ENCODE peak calls at places on chromosomes 11 and 22, in ten cellular contexts. O, B, E, V, J, U, G, Y, F and L are unnamed samples.

GRCh38 chr11:57487021-57487778 is 26.9 kb downstream of the RTN4RL2 start:
- DNase-seq in O (no peak), B (no peak), E (no peak), V (no peak), J (no peak), U (no peak), G (no peak), Y (no peak), F (no peak), L (no peak)

GRCh38 chr22:43173566-43173965 is 13.4 kb downstream of the TTLL12 start:
- DNase-seq in O (peak; percentile 28), B (no peak), E (no peak), V (no peak), J (no peak), U (no peak), G (no peak), Y (no peak), F (no peak), L (no peak)

GRCh38 chr22:23401111-23401909 is 178.8 kb downstream of the IGLL1 start:
- DNase-seq in O (no peak), B (no peak), E (peak; percentile 31), V (no peak), J (peak; percentile 56), U (peak; percentile 25), G (peak; percentile 75), Y (no peak), F (no peak), L (peak; percentile 63)

GRCh38 chr22:38132136-38132535 is 21.7 kb upstream of the BAIAP2L2 start:
- DNase-seq in O (peak; percentile 8), B (no peak), E (no peak), V (no peak), J (no peak), U (no peak), G (no peak), Y (no peak), F (no peak), L (no peak)

GRCh38 chr11:19060629-19061028 is at the start of gene MRGPRX2:
- DNase-seq in O (no peak), B (no peak), E (no peak), V (no peak), J (no peak), U (no peak), G (no peak), Y (no peak), F (no peak), L (no peak)

GRCh38 chr11:67662142-67662805 is 11.7 kb upstream of the ACY3 start:
- DNase-seq in O (no peak), B (no peak), E (no peak), V (no peak), J (no peak), U (no peak), G (no peak), Y (no peak), F (no peak), L (no peak)

GRCh38 chr22:41030891-41031290 is 61.5 kb upstream of the EP300 start:
- DNase-seq in O (no peak), B (no peak), E (peak; percentile 75), V (no peak), J (no peak), U (peak; percentile 72), G (peak; percentile 63), Y (no peak), F (no peak), L (peak; percentile 75)

GRCh38 chr22:45320326-45320976 is 10.7 kb downstream of the FAM118A start:
- DNase-seq in O (no peak), B (no peak), E (peak; percentile 84), V (no peak), J (no peak), U (peak; percentile 91), G (peak; percentile 75), Y (no peak), F (no peak), L (no peak)

GRCh38 chr11:113553235-113553634 is 78.0 kb upstream of the DRD2 start:
- DNase-seq in O (no peak), B (no peak), E (peak; percentile 90), V (peak; percentile 18), J (peak; percentile 95), U (peak; percentile 95), G (peak; percentile 89), Y (no peak), F (no peak), L (peak; percentile 99)

GRCh38 chr11:73145986-73146575 is 4.0 kb upstream of the FCHSD2 start:
- DNase-seq in O (no peak), B (no peak), E (no peak), V (no peak), J (no peak), U (no peak), G (no peak), Y (no peak), F (peak; percentile 47), L (no peak)

DNA sequence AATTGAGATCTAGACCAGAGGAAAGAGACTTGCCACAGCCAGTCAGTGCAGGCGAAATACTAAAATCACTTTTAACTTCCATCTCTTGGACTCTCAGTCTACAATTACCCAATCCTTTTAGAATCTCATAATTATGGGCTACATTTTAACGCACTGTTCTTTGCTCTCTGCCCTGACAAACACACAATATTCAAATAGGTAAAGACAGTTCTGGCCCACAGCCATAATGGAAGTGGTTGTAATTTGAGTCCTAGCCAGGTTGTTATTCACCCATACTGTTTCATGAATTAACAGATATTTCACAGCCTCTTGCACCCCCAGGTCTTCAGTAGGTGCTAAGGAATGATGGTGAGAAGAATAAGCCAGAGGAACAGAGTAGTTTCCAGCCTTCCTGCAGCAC is 830 bp downstream of the C11orf97 start:
- DNase-seq in O (no peak), B (no peak), E (no peak), V (no peak), J (no peak), U (no peak), G (no peak), Y (no peak), F (no peak), L (no peak)
- H3K4me3 ChIP-seq in O (no peak overlapping the region), B (no peak overlapping the region), E (no peak overlapping the region), V (no peak overlapping the region), J (no peak overlapping the region), U (no peak overlapping the region), G (no peak overlapping the region), Y (no peak overlapping the region), F (no peak overlapping the region), L (no peak overlapping the region)

DNA sequence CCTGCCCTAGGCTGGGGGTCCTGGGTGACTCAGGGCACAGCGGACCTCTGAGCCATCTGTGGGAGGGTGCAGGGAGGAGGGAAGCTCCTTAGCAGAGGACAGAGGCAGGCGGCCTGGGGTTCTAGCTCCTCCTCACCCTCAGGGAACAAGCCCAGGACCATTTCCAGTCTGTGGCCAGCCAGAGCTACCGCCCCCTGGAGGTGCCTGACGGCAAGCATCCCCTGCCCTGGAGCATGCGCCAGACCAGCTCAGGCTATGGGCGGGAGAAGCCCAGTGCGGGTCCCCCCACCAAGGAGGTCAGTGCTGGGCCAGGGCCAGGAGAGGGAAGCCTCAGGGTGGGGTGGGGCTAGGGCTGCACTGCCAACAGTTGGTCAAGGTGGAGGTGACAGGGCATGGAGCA is 26.0 kb upstream of the LRRC10B start:
- DNase-seq in O (no peak), B (no peak), E (no peak), V (no peak), J (no peak), U (no peak), G (no peak), Y (peak; percentile 33), F (no peak), L (no peak)
- TF ChIP-seq CTCF in O (no peak), B (no peak), E (peak; percentile 58), V (no peak), J (peak; percentile 63), U (peak; percentile 69), G (peak; percentile 48), Y (peak; percentile 71), F (no peak), L (peak; percentile 64)

GRCh38 chr22:46815559-46815895 is 53.1 kb downstream of the TBC1D22A start:
- DNase-seq in O (no peak), B (no peak), E (no peak), V (no peak), J (no peak), U (no peak), G (no peak), Y (no peak), F (no peak), L (no peak)
- H3K4me3 ChIP-seq in O (no peak overlapping the region), B (no peak overlapping the region), E (no peak overlapping the region), V (no peak overlapping the region), J (no peak overlapping the region), U (no peak overlapping the region), G (no peak overlapping the region), Y (no peak overlapping the region), F (no peak overlapping the region), L (no peak overlapping the region)

DNA sequence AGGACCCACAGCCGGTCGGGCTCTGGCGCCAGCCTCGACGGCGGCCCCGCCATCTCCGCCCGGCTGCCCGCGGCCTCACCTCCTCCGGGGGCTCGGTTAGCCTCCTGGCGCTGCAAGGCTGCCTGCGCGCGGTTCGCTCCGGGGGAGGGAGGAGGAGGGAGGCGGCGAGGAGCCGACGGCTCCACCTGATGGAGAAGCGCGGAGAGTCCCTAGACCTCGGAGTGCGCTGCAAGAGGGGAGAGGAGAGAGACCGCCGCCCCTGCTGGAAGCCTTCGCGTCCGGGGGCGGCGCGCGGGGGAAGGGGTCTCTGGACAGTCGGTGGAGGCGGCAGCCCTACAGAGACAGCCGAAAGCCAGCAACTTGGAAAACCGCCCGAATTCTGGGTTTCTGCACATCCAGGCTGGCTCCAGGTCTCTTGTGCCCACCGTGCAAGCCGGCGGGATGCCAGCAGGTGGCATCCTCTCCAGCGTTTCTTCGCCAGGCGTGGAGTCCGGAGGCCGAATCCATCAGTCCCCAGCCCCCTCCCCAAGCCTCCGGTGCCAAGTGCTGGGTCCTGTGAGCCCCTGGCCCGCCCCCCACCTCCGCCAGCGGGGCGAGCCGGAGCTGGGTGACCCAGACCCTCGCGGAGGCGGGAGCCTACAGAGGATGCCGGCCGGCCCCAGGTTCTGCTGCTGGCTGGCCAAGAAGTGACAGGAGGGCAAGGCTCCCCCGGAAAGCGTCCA is 2.9 kb upstream of the KIRREL3 start:
- DNase-seq in O (peak; percentile 44), B (no peak), E (no peak), V (no peak), J (no peak), U (no peak), G (peak; percentile 58), Y (peak; percentile 78), F (no peak), L (no peak)
- TF ChIP-seq CTCF in O (no peak), B (no peak), E (peak; percentile 19), V (no peak), J (peak; percentile 73), U (no peak), G (peak; percentile 9), Y (peak; percentile 22), F (no peak), L (peak; percentile 27)

DNA sequence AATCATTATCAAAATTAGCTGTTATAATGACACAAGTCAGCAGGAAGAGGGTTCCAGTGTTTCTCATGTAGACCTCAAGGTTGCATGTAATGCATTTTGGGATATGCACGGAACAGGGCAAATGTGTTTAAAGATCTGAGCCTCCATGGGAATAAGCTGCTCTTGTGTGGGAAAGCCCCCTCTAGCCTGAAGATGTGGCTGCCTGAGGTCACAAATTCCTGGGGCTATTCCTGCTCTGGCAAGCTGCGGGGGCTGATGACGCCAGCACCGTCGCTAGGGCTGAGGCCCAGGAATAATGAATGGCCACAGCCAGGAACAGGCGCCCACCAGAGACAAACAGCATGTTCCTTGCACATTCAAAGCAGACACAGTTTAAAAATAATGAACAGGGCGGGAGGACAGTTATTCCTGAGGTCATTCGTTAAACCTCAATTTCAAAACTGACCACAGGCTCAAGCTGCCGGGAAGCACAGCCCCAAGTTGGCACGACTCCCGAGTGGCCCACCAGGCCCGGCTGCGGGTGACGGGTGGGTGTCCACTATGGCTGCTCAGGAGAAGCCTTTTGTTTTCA is 11.7 kb downstream of the OSBPL5 start:
- DNase-seq in O (peak; percentile 42), B (no peak), E (peak; percentile 96), V (peak; percentile 67), J (no peak), U (peak; percentile 89), G (peak; percentile 97), Y (no peak), F (no peak), L (peak; percentile 94)
- H3K4me3 ChIP-seq in O (no peak overlapping the region), B (no peak overlapping the region), E (no peak overlapping the region), V (no peak overlapping the region), J (no peak overlapping the region), U (no peak overlapping the region), G (no peak overlapping the region), Y (no peak overlapping the region), F (peak overlapping the region; percentile 28), L (peak overlapping the region; percentile 5)